ENCODE peak calls at places on chromosomes 12 and 14, in four cellular contexts. D is astrocyte of the spinal cord, J is astrocyte of the cerebellum, G is fibroblast of villous mesenchyme. C is an unnamed sample.

GRCh38 chr14:21084988-21085853 is 13.2 kb downstream of the ZNF219 start:
- DNase-seq in J (peak), G (peak), D (peak), C (peak)

GRCh38 chr12:101697930-101698781 is 716 bp downstream of the CHPT1 start:
- DNase-seq in G (peak), D (peak), J (no peak), C (peak)

GRCh38 chr12:90237841-90238240 is 529.2 kb upstream of the ATP2B1 start:
- DNase-seq in G (no peak), D (no peak), J (no peak), C (no peak)

GRCh38 chr12:110453569-110454296 is 3.6 kb upstream of the ARPC3 start:
- DNase-seq in D (no peak), G (no peak), J (no peak), C (no peak)

GRCh38 chr12:115163710-115164109 is 479.7 kb upstream of the TBX3 start:
- DNase-seq in J (no peak), G (no peak), D (no peak), C (no peak)

GRCh38 chr12:96448287-96448686 is 41.1 kb upstream of the CFAP54 start:
- DNase-seq in J (no peak), D (peak), G (peak), C (no peak)

GRCh38 chr12:61870658-61871559 is 389.3 kb upstream of the USP15 start:
- DNase-seq in G (no peak), D (no peak), J (no peak), C (no peak)

GRCh38 chr14:55356913-55357312 is 54.7 kb downstream of the ATG14 start:
- DNase-seq in J (no peak), D (no peak), G (no peak), C (no peak)

GRCh38 chr14:95557291-95557690 is 22.4 kb downstream of the GLRX5 start:
- DNase-seq in J (no peak), G (no peak), D (no peak), C (no peak)

GRCh38 chr12:7937867-7938506 is 2.0 kb upstream of the SLC2A3 start:
- DNase-seq in D (peak), G (peak), J (no peak), C (no peak)

GRCh38 chr14:83975435-83976222 is 1554.3 kb upstream of the FLRT2 start:
- DNase-seq in J (no peak), D (no peak), G (peak), C (no peak)

GRCh38 chr14:35349966-35350365 is 54.6 kb downstream of the NFKBIA start:
- DNase-seq in J (no peak), G (no peak), D (no peak), C (no peak)

GRCh38 chr12:117507547-117507946 is 146.1 kb upstream of the NOS1 start:
- DNase-seq in D (no peak), J (no peak), G (no peak), C (no peak)

GRCh38 chr12:53481957-53482586 is 17.2 kb downstream of the MAP3K12 start:
- DNase-seq in G (no peak), D (no peak), J (no peak), C (no peak)

GRCh38 chr12:23245186-23245585 is 620.2 kb downstream of the ETNK1 start:
- DNase-seq in D (no peak), J (no peak), G (no peak), C (no peak)

GRCh38 chr14:73729556-73730265 is 15.5 kb upstream of the PNMA1 start:
- DNase-seq in D (no peak), J (no peak), G (no peak), C (no peak)

GRCh38 chr12:115134298-115134697 is 450.3 kb upstream of the TBX3 start:
- DNase-seq in G (no peak), J (no peak), D (no peak), C (no peak)

GRCh38 chr12:3928538-3929220 is 55.5 kb upstream of the PARP11 start:
- DNase-seq in G (no peak), J (no peak), D (no peak), C (no peak)

GRCh38 chr14:103594265-103594664 is 31.5 kb downstream of the COA8 start:
- DNase-seq in D (peak), J (peak), G (peak), C (peak)

GRCh38 chr14:22131749-22132476 is 457.1 kb downstream of the DAD1 start:
- DNase-seq in D (no peak), G (no peak), J (no peak), C (no peak)
- TF ChIP-seq CTCF in D (peak), G (peak), J (peak), C (peak)

DNA sequence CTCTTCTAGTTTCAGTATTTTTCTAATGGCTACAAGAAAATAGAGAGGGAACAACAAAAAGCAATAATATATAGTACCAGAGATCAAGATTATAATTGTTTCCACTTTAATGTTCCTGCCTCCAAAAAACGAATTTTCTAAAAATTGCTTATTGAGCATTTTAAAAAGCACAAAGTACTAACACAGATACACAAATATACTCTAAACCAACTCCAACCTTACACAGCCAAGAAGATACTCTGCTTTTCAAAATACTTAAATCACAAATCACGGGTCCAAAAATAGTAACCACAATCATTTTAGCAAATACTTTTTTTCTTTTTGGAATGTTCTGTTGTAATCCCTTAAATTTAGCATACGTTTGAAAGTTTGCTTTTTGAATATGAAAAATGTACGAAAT is 2.0 kb downstream of the YAF2 start:
- DNase-seq in G (no peak), D (no peak), J (no peak), C (peak)
- H3K4me3 ChIP-seq in G (no peak), D (no peak), J (no peak), C (no peak)

GRCh38 chr12:49534806-49535278 is 4.0 kb upstream of the KCNH3 start:
- DNase-seq in D (no peak), G (no peak), J (no peak), C (no peak)
- TF ChIP-seq CTCF in D (no peak), G (no peak), J (no peak), C (no peak)

GRCh38 chr12:124456133-124456651 is 111.2 kb downstream of the NCOR2 start:
- DNase-seq in D (no peak), G (no peak), J (no peak), C (no peak)

GRCh38 chr12:124457287-124458219 is 109.9 kb downstream of the NCOR2 start:
- DNase-seq in J (no peak), D (peak), G (peak), C (peak)

GRCh38 chr12:124458220-124458991 is 109.0 kb downstream of the NCOR2 start:
- DNase-seq in J (no peak), G (no peak), D (no peak), C (no peak)

GRCh38 chr12:124455336-124455735 is 112.1 kb downstream of the NCOR2 start:
- DNase-seq in G (no peak), J (no peak), D (no peak), C (no peak)

GRCh38 chr12:124456652-124457152 is 110.7 kb downstream of the NCOR2 start:
- DNase-seq in J (no peak), D (no peak), G (no peak), C (no peak)
- H3K4me3 ChIP-seq in J (no peak), D (no peak), G (no peak), C (no peak)

DNA sequence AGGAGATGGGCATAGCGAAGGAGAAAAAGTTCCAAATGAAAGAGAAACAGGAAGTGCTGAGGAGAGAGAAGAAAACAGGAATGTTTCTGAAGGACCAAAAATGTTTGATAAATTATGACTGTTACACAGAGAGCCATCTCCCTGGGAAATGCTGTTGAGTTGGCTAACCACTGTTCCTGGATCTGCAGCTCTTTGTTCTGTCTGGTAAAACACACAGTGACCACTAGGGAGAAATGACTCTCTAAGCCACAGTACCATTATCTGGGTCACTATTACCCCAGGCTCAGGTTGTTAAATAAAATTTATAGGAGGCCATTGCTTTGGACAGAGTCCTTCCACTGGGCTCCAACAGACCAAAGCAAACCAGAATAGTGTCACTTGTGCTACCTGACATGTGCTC is 219.3 kb downstream of the CRADD start:
- DNase-seq in D (no peak), G (no peak), J (no peak), C (peak)
- TF ChIP-seq CTCF in D (peak), G (peak), J (peak), C (peak)

DNA sequence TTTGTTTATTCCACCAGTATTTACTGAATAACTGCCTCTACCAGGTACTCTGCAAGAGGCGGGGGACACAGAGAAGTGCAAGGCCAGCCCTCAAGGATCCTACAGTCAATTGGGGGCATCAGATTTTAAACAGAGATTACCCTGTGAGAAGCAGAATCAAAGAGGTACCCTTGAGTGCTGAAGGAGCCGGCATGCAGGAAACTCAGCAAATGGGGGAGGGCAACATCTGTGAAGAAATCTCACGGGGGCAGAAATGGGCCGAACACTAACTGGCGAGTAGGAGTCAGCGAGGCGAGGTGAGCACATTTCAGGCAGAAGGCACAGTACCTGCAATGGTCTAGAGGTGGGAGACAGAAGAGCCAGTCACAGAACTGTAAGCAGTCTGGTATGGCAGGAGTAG is 9.0 kb downstream of the GALNT6 start:
- DNase-seq in G (no peak), D (no peak), J (no peak), C (no peak)
- H3K4me3 ChIP-seq in G (no peak), D (no peak), J (no peak), C (no peak)

GRCh38 chr12:77047341-77048202 is 17.8 kb downstream of the E2F7 start:
- DNase-seq in G (no peak), D (no peak), J (no peak), C (peak)
- TF ChIP-seq CTCF in G (peak), D (peak), J (peak), C (no peak)

DNA sequence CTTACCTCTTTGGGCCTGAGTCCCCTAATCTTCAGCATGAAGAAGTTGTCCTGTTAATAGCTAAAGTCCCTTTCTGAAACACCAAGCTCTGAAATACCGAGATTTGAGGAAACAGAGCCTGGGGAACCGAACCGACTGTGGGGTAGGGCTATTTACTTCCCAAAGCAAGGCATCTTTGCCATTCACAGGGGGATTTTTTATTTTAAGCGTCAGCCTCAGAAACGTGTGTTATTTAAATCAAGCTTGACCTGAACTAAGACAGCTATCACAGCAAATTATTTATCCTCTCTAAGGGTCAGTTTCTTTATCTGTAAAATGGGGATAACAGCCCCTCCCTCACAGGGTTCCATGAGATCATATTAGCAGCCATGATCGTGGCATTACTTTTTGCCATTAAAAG is 1.2 kb upstream of the CORO1C start:
- DNase-seq in G (no peak), D (no peak), J (no peak), C (no peak)
- H3K4me3 ChIP-seq in G (peak), D (peak), J (peak), C (peak)

DNA sequence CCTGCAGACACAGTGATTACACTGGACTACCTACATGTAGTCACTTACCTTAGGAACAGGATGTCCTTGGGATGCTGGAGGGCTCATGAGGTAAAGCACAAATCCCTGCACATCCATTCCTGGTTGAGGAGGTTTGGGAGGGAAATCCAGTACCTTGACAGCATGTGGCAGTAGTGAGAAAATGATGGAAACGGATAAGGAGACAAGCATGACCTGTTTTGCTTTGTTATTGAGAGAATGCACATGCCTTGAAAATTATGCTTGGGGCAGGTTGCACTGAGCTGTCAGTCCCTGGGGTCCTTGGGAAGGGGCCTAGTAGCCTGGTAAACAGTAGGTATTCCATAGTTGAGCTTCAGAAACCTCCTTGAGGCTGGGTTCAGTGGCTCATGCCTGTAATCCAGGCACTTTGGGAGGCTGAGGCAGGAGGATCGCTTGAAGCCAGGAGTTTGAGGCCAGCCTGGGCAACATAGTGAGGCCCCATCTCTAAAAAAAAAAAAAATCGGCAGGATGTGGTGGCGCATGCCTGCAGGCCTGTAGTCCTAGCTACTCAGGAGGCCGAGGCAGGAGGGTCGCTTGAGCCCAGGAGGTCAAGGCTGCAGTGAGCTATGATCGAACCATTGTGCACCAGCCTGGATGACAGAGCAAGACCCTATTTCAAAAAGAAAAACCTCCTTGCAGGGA is 2.0 kb upstream of the SLC25A29 start:
- DNase-seq in J (no peak), G (no peak), D (no peak), C (no peak)
- TF ChIP-seq CTCF in J (no peak), G (no peak), D (no peak), C (no peak)

DNA sequence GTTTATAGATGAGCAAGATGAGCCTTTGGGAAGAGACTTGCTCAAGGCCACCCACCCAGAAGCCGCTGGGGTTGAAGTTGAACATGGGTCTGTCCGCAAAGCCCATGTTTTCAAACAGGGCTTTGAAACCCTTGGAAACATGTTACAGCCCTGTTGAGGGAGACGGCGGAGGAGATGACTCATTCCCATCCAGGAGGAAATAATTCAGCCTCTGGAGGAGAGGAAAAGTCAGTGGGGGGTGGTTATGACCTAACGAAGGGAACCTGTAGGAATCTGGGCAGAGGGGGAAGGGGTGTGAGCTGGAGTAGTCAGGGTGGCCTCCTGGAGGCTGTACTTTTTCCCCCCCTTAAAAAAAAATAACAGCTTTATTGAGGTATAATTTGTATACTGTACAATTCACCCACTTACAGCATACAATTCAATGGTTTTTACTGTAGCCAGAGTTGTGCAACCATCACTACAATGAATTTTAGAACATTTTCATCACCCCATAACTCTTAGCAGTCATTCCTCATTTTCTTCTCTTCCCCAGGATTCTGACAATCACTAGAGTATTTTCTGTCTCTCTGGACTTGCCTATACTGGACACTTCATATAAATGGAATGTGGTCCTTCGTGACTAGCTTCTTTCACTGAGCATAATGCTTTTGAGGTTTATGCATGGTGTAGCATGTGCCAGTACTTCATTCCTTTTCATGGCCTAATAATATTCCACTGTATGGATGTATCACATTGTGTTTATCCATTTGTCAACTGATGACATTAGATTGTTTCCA is 1.9 kb upstream of the RIN3 start:
- DNase-seq in G (peak), D (peak), J (peak), C (peak)
- H3K4me3 ChIP-seq in G (no peak), D (no peak), J (no peak), C (no peak)

C was measured in AG10803.